ENCODE peak calls at places on chromosome 11, in five cellular contexts. One of them, this sample, is unnamed.
A peak's percentile ranks its signal among the peaks of the same experiment; 100 is the strongest.

GRCh38 chr11:15911377-15912044 is 444.8 kb downstream of the SOX6 start:
- DNase-seq in tibial nerve: peak; percentile 54
- DNase-seq in HCT116: no peak
- DNase-seq in IMR-90: peak; percentile 74
- DNase-seq in heart left ventricle: peak; percentile 77
- DNase-seq in this sample: no peak

GRCh38 chr11:59283825-59284772 is 71.4 kb upstream of the MPEG1 start:
- DNase-seq in IMR-90: peak; percentile 57
- DNase-seq in heart left ventricle: no peak
- DNase-seq in HCT116: peak; percentile 29
- DNase-seq in tibial nerve: peak; percentile 23
- DNase-seq in this sample: no peak

GRCh38 chr11:9251306-9251705 is 13.8 kb downstream of the DENND5A start:
- DNase-seq in HCT116: no peak
- DNase-seq in IMR-90: no peak
- DNase-seq in tibial nerve: no peak
- DNase-seq in heart left ventricle: no peak
- DNase-seq in this sample: no peak

GRCh38 chr11:119728226-119728626 is 774 bp downstream of the NECTIN1 start:
- DNase-seq in HCT116: no peak
- DNase-seq in tibial nerve: no peak
- DNase-seq in heart left ventricle: peak; percentile 62
- DNase-seq in IMR-90: no peak
- DNase-seq in this sample: peak; percentile 44

GRCh38 chr11:105092255-105093239 is 47.0 kb downstream of the CARD18 start:
- DNase-seq in heart left ventricle: no peak
- DNase-seq in HCT116: no peak
- DNase-seq in tibial nerve: no peak
- DNase-seq in IMR-90: peak; percentile 20
- DNase-seq in this sample: no peak

GRCh38 chr11:126824035-126824607 is 176.4 kb downstream of the KIRREL3 start:
- DNase-seq in heart left ventricle: no peak
- DNase-seq in HCT116: no peak
- DNase-seq in tibial nerve: no peak
- DNase-seq in IMR-90: no peak
- DNase-seq in this sample: no peak

GRCh38 chr11:61146413-61146812 is 14.8 kb downstream of the VPS37C start:
- DNase-seq in IMR-90: no peak
- DNase-seq in heart left ventricle: peak; percentile 46
- DNase-seq in HCT116: no peak
- DNase-seq in tibial nerve: no peak
- DNase-seq in this sample: no peak

GRCh38 chr11:107563702-107564101 is 1.8 kb downstream of the ALKBH8 start:
- DNase-seq in tibial nerve: no peak
- DNase-seq in heart left ventricle: no peak
- DNase-seq in HCT116: peak; percentile 72
- DNase-seq in IMR-90: peak; percentile 66
- DNase-seq in this sample: no peak

GRCh38 chr11:111602865-111603632 is 800 bp downstream of the SIK2 start:
- DNase-seq in HCT116: no peak
- DNase-seq in tibial nerve: no peak
- DNase-seq in IMR-90: peak; percentile 43
- DNase-seq in heart left ventricle: peak; percentile 73
- DNase-seq in this sample: no peak

GRCh38 chr11:26287067-26287518 is 44.8 kb upstream of the ANO3 start:
- DNase-seq in heart left ventricle: no peak
- DNase-seq in IMR-90: peak; percentile 45
- DNase-seq in HCT116: no peak
- DNase-seq in tibial nerve: no peak
- DNase-seq in this sample: no peak

GRCh38 chr11:3367221-3367620 is 11.7 kb downstream of the ZNF195 start:
- DNase-seq in HCT116: no peak
- DNase-seq in tibial nerve: no peak
- DNase-seq in heart left ventricle: no peak
- DNase-seq in IMR-90: no peak
- DNase-seq in this sample: no peak

GRCh38 chr11:43868852-43869567 is 11.6 kb upstream of the ALKBH3 start:
- DNase-seq in IMR-90: peak; percentile 80
- DNase-seq in HCT116: no peak
- DNase-seq in tibial nerve: no peak
- DNase-seq in heart left ventricle: no peak
- DNase-seq in this sample: peak; percentile 65

GRCh38 chr11:105227363-105227762 is 87.8 kb upstream of the CARD18 start:
- DNase-seq in HCT116: no peak
- DNase-seq in tibial nerve: no peak
- DNase-seq in heart left ventricle: no peak
- DNase-seq in IMR-90: no peak
- DNase-seq in this sample: no peak

GRCh38 chr11:76491644-76492043 is 46.8 kb downstream of the EMSY start:
- DNase-seq in IMR-90: no peak
- DNase-seq in tibial nerve: no peak
- DNase-seq in heart left ventricle: no peak
- DNase-seq in HCT116: no peak
- DNase-seq in this sample: no peak

GRCh38 chr11:82720267-82720666 is 13.4 kb downstream of the FAM181B start:
- DNase-seq in IMR-90: no peak
- DNase-seq in tibial nerve: no peak
- DNase-seq in heart left ventricle: no peak
- DNase-seq in HCT116: no peak
- DNase-seq in this sample: no peak

GRCh38 chr11:117815262-117815803 is 9.2 kb downstream of the FXYD2 start:
- DNase-seq in tibial nerve: no peak
- DNase-seq in HCT116: no peak
- DNase-seq in IMR-90: no peak
- DNase-seq in heart left ventricle: peak; percentile 77
- DNase-seq in this sample: no peak

GRCh38 chr11:8689726-8690255 is 7.2 kb downstream of the RPL27A start:
- DNase-seq in heart left ventricle: no peak
- DNase-seq in HCT116: no peak
- DNase-seq in tibial nerve: no peak
- DNase-seq in IMR-90: peak; percentile 38
- DNase-seq in this sample: no peak

GRCh38 chr11:59818572-59818971 is 8.0 kb upstream of the MRPL16 start:
- DNase-seq in heart left ventricle: no peak
- DNase-seq in IMR-90: no peak
- DNase-seq in tibial nerve: no peak
- DNase-seq in HCT116: no peak
- DNase-seq in this sample: no peak

GRCh38 chr11:69402251-69402892 is 79.1 kb upstream of the LINC01488 start:
- DNase-seq in HCT116: no peak
- DNase-seq in heart left ventricle: no peak
- DNase-seq in tibial nerve: no peak
- DNase-seq in IMR-90: no peak
- DNase-seq in this sample: no peak

GRCh38 chr11:111951565-111951964 is 14.4 kb downstream of the DIXDC1 start:
- DNase-seq in HCT116: no peak
- DNase-seq in heart left ventricle: no peak
- DNase-seq in IMR-90: no peak
- DNase-seq in tibial nerve: no peak
- DNase-seq in this sample: no peak

GRCh38 chr11:30987819-30988218 is 381.7 kb downstream of the DCDC1 start:
- DNase-seq in HCT116: no peak
- DNase-seq in heart left ventricle: no peak
- DNase-seq in IMR-90: no peak
- DNase-seq in tibial nerve: no peak
- DNase-seq in this sample: no peak

GRCh38 chr11:118052581-118053206 is 24.2 kb upstream of the TMPRSS4 start:
- DNase-seq in tibial nerve: no peak
- DNase-seq in heart left ventricle: no peak
- DNase-seq in IMR-90: no peak
- DNase-seq in HCT116: no peak
- DNase-seq in this sample: no peak

GRCh38 chr11:111777094-111778046 is 11.2 kb upstream of the PPP2R1B start:
- DNase-seq in heart left ventricle: no peak
- DNase-seq in HCT116: peak; percentile 53
- DNase-seq in IMR-90: peak; percentile 82
- DNase-seq in tibial nerve: no peak
- DNase-seq in this sample: no peak

GRCh38 chr11:95413761-95414160 is 182.8 kb upstream of the SESN3 start:
- DNase-seq in heart left ventricle: no peak
- DNase-seq in tibial nerve: no peak
- DNase-seq in HCT116: no peak
- DNase-seq in IMR-90: no peak
- DNase-seq in this sample: no peak

GRCh38 chr11:126284829-126285228 is 1.9 kb downstream of the TIRAP start:
- DNase-seq in IMR-90: peak; percentile 96
- DNase-seq in tibial nerve: no peak
- DNase-seq in HCT116: no peak
- DNase-seq in heart left ventricle: no peak
- DNase-seq in this sample: peak; percentile 47

GRCh38 chr11:121048464-121049233 is 24.7 kb downstream of the TBCEL start:
- DNase-seq in HCT116: no peak
- DNase-seq in IMR-90: peak; percentile 34
- DNase-seq in heart left ventricle: no peak
- DNase-seq in tibial nerve: no peak
- DNase-seq in this sample: no peak

GRCh38 chr11:126547161-126547560 is 191.7 kb downstream of the ST3GAL4 start:
- DNase-seq in tibial nerve: no peak
- DNase-seq in heart left ventricle: no peak
- DNase-seq in IMR-90: peak; percentile 89
- DNase-seq in HCT116: no peak
- DNase-seq in this sample: peak; percentile 61

GRCh38 chr11:72609045-72609444 is 65.2 kb downstream of the PDE2A start:
- DNase-seq in tibial nerve: no peak
- DNase-seq in IMR-90: peak; percentile 30
- DNase-seq in heart left ventricle: no peak
- DNase-seq in HCT116: no peak
- DNase-seq in this sample: no peak

GRCh38 chr11:120613264-120614226 is 102.0 kb downstream of the GRIK4 start:
- DNase-seq in heart left ventricle: no peak
- DNase-seq in HCT116: no peak
- DNase-seq in IMR-90: no peak
- DNase-seq in tibial nerve: no peak
- DNase-seq in this sample: no peak

DNA sequence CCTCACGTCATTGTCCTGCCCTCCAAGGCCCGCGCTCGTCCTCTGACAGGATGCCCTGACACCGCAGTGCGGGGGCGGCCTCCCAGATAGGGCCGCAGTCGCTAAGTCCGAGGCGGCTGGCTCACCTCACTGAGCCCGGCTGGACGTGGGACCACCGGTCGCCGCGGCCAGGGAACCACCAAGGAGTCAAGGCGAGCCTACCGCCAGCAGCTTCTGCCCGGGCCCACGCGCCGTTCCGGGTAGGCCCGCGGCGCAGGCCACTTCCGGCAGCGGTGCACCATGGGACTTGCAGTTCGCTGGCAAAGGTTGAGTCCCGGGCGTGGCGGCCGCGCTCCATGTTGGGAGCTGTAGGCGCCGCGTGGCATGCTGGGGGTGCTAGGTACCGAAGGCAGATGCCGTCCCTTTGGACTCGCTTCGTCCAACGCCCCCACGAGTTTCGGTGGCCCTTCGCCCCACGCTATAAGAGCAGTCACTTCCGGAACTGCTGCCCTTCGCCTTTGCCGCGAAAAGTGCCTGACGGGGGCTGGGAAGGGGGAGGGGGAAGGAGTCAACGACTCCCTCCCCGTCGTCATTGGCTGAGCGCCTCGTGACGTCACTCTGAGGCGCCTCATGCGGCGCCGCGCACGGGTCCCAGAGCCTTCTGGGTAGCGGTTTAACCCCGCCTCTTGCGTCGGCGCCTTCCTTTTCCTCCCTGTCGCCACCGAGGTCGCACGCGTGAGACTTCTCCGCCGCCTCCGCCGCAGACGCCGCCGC is at the start of gene RPLP2:
- DNase-seq in heart left ventricle: peak; percentile 99
- DNase-seq in IMR-90: peak; percentile 95
- DNase-seq in tibial nerve: peak; percentile 97
- DNase-seq in HCT116: peak; percentile 93
- DNase-seq in this sample: peak; percentile 92
- TF ChIP-seq POLR2A in heart left ventricle: peak; percentile 81
- TF ChIP-seq POLR2A in IMR-90: peak; percentile 97
- TF ChIP-seq POLR2A in tibial nerve: peak; percentile 94
- TF ChIP-seq POLR2A in HCT116: peak; percentile 48
- TF ChIP-seq POLR2A in this sample: peak; percentile 85

GRCh38 chr11:1846453-1846932 is 6.4 kb upstream of the LSP1 start:
- DNase-seq in heart left ventricle: peak; percentile 7
- DNase-seq in HCT116: no peak
- DNase-seq in IMR-90: no peak
- DNase-seq in tibial nerve: no peak
- DNase-seq in this sample: no peak
- TF ChIP-seq POLR2A in heart left ventricle: no peak
- TF ChIP-seq POLR2A in HCT116: no peak
- TF ChIP-seq POLR2A in IMR-90: no peak
- TF ChIP-seq POLR2A in tibial nerve: no peak
- TF ChIP-seq POLR2A in this sample: no peak

GRCh38 chr11:12377824-12378593 is 638 bp downstream of the PARVA start:
- DNase-seq in IMR-90: peak; percentile 71
- DNase-seq in heart left ventricle: peak; percentile 83
- DNase-seq in HCT116: peak; percentile 75
- DNase-seq in tibial nerve: peak; percentile 47
- DNase-seq in this sample: peak; percentile 69
- TF ChIP-seq POLR2A in IMR-90: peak; percentile 82
- TF ChIP-seq POLR2A in heart left ventricle: no peak
- TF ChIP-seq POLR2A in HCT116: peak; percentile 32
- TF ChIP-seq POLR2A in tibial nerve: peak; percentile 29
- TF ChIP-seq POLR2A in this sample: no peak

GRCh38 chr11:18704698-18705097 is 6.1 kb downstream of the TMEM86A start:
- DNase-seq in HCT116: no peak
- DNase-seq in heart left ventricle: no peak
- DNase-seq in IMR-90: no peak
- DNase-seq in tibial nerve: no peak
- DNase-seq in this sample: no peak

GRCh38 chr11:18707811-18708340 is 9.3 kb downstream of the TMEM86A start:
- DNase-seq in tibial nerve: no peak
- DNase-seq in HCT116: no peak
- DNase-seq in IMR-90: no peak
- DNase-seq in heart left ventricle: no peak
- DNase-seq in this sample: no peak

GRCh38 chr11:18706330-18707243 is 8.0 kb downstream of the TMEM86A start:
- DNase-seq in IMR-90: no peak
- DNase-seq in tibial nerve: no peak
- DNase-seq in heart left ventricle: no peak
- DNase-seq in HCT116: no peak
- DNase-seq in this sample: no peak

GRCh38 chr11:18704045-18704645 is 5.6 kb downstream of the TMEM86A start:
- DNase-seq in HCT116: no peak
- DNase-seq in tibial nerve: no peak
- DNase-seq in heart left ventricle: no peak
- DNase-seq in IMR-90: no peak
- DNase-seq in this sample: no peak

DNA sequence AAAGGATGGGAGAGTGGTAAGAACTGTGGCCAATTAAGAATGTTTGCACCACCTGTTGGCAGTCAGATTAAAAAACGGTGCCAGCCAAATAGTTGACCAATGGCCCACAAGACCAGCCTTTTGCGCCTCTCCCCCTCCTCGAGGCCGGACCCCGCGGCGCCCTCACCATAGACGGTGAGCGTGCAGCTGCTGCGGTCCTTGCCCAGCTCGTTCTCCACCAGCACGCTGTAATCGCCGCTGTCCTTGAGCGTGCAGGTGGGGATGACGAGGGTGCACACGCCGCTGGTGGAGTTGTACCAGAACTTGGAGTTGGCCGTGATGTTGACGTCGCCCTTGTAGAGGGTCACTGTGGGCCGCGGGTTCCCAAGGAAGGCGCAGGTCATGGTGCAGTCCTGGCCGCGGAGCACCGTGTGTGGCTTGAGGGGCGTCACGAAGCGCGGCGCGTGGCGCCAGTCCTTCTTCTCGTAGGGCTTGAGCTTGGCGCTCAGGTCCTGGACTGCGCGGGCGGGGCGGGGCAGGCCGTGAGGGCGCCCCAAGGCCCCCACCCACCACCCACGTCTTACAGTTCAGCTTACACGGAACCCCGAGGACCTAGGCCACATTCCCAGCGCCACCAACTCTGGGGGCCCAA is 7.2 kb downstream of the TMEM86A start:
- DNase-seq in tibial nerve: no peak
- DNase-seq in HCT116: no peak
- DNase-seq in heart left ventricle: no peak
- DNase-seq in IMR-90: no peak
- DNase-seq in this sample: no peak
- TF ChIP-seq POLR2A in tibial nerve: no peak
- TF ChIP-seq POLR2A in HCT116: no peak
- TF ChIP-seq POLR2A in heart left ventricle: no peak
- TF ChIP-seq POLR2A in IMR-90: no peak
- TF ChIP-seq POLR2A in this sample: no peak